ENCODE peak calls at places on chromosome X, in nine cellular contexts. T is lower lobe of right lung, D is heart left ventricle, V is neural crest cell, C is sigmoid colon, M is RWPE1, E is upper lobe of left lung, A is H9, H is GM13976. B is an unnamed sample.

GRCh38 chrX:25726539-25726938 is 411.6 kb upstream of the MAGEB18 start:
- DNase-seq in D (no peak), V (no peak), T (no peak), E (peak), A (no peak), M (no peak), C (no peak), H (no peak), B (peak)

GRCh38 chrX:51852096-51852495 is 41.3 kb upstream of the MAGED1 start:
- DNase-seq in C (no peak), T (no peak), D (no peak), V (no peak), H (no peak), M (no peak), E (no peak), A (no peak), B (no peak)

GRCh38 chrX:13464599-13465275 is 104.7 kb upstream of the EGFL6 start:
- DNase-seq in H (no peak), M (no peak), T (no peak), D (no peak), A (no peak), E (no peak), C (no peak), V (no peak), B (no peak)

GRCh38 chrX:64152857-64153256 is 52.7 kb downstream of the AMER1 start:
- DNase-seq in M (no peak), V (no peak), A (peak), C (no peak), H (no peak), E (no peak), D (no peak), T (no peak), B (no peak)

GRCh38 chrX:132615396-132616131 is 126.7 kb upstream of the MBNL3 start:
- DNase-seq in T (peak), H (peak), A (peak), V (peak), M (no peak), E (peak), C (no peak), D (no peak), B (peak)

GRCh38 chrX:38817004-38817703 is 15.9 kb downstream of the MID1IP1 start:
- DNase-seq in C (peak), D (peak), A (peak), M (no peak), E (peak), T (peak), V (no peak), H (no peak), B (no peak)

GRCh38 chrX:65127804-65128203 is 151.6 kb upstream of the ZC4H2 start:
- DNase-seq in M (no peak), T (no peak), D (no peak), H (no peak), C (no peak), E (no peak), A (no peak), V (no peak), B (no peak)

GRCh38 chrX:54920610-54921426 is at the start of gene TRO:
- DNase-seq in E (no peak), A (peak), D (no peak), C (no peak), V (peak), M (no peak), H (no peak), T (no peak), B (peak)

GRCh38 chrX:102746134-102746584 is 25.6 kb downstream of the GPRASP3 start:
- DNase-seq in E (peak), T (peak), A (peak), V (no peak), C (peak), H (peak), D (peak), M (no peak), B (peak)

GRCh38 chrX:129980540-129981206 is 1.8 kb upstream of the BCORL1 start:
- DNase-seq in V (peak), C (peak), A (peak), T (peak), E (peak), D (peak), H (peak), M (no peak), B (no peak)

GRCh38 chrX:120629667-120630537 is at the start of gene C1GALT1C1:
- DNase-seq in D (peak), H (peak), T (peak), C (peak), A (peak), M (peak), V (peak), E (peak), B (peak)

GRCh38 chrX:134244043-134244442 is 7.1 kb downstream of the CCDC160 start:
- DNase-seq in M (peak), H (no peak), T (no peak), E (no peak), C (no peak), V (no peak), A (no peak), D (no peak), B (peak)

GRCh38 chrX:16930392-16930791 is 16.1 kb upstream of the REPS2 start:
- DNase-seq in T (no peak), D (no peak), A (no peak), C (no peak), M (no peak), E (no peak), H (no peak), V (no peak), B (no peak)

GRCh38 chrX:7144126-7144525 is 3.4 kb upstream of the STS start:
- DNase-seq in M (no peak), A (no peak), C (no peak), V (no peak), H (no peak), T (no peak), E (no peak), D (no peak), B (no peak)

GRCh38 chrX:154534526-154535322 is 11.9 kb downstream of the G6PD start:
- DNase-seq in V (peak), C (peak), A (peak), D (peak), E (peak), M (peak), H (peak), T (peak), B (peak)

GRCh38 chrX:118530537-118530936 is 34.9 kb downstream of the DOCK11 start:
- DNase-seq in H (no peak), A (no peak), E (no peak), C (no peak), T (no peak), V (no peak), M (no peak), D (no peak), B (no peak)

GRCh38 chrX:40474205-40474626 is 106.6 kb upstream of the ATP6AP2 start:
- DNase-seq in D (peak), H (no peak), M (peak), C (peak), T (peak), E (peak), A (peak), V (peak), B (peak)

GRCh38 chrX:153736871-153737441 is 12.3 kb downstream of the ABCD1 start:
- DNase-seq in H (no peak), M (no peak), A (no peak), E (no peak), C (no peak), V (no peak), D (no peak), T (no peak), B (no peak)

GRCh38 chrX:3351287-3351686 is 4.8 kb upstream of the MXRA5 start:
- DNase-seq in D (no peak), C (no peak), E (no peak), H (no peak), V (no peak), T (no peak), A (no peak), M (no peak), B (no peak)

GRCh38 chrX:130109429-130110378 is 593 bp downstream of the ELF4 start:
- DNase-seq in V (no peak), C (peak), D (no peak), E (no peak), T (peak), A (no peak), H (no peak), M (no peak), B (no peak)

GRCh38 chrX:9355739-9356138 is 109.1 kb upstream of the TBL1X start:
- DNase-seq in V (no peak), M (no peak), A (no peak), E (no peak), T (no peak), D (no peak), C (no peak), H (no peak), B (no peak)

GRCh38 chrX:103831342-103831802 is 685 bp downstream of the RAB9B start:
- DNase-seq in E (no peak), M (peak), V (no peak), T (no peak), C (no peak), D (peak), A (no peak), H (peak), B (peak)

GRCh38 chrX:148672526-148672925 is 172.1 kb downstream of the AFF2 start:
- DNase-seq in M (no peak), A (no peak), D (no peak), H (no peak), C (no peak), E (no peak), T (no peak), V (no peak), B (no peak)

GRCh38 chrX:99172958-99173357 is 1237.1 kb downstream of the PCDH19 start:
- DNase-seq in H (no peak), V (no peak), M (no peak), E (no peak), D (no peak), A (peak), T (no peak), C (no peak), B (no peak)

GRCh38 chrX:56800801-56801200 is 71.8 kb downstream of the NBDY start:
- DNase-seq in T (no peak), C (no peak), H (peak), D (no peak), A (peak), M (no peak), E (peak), V (no peak), B (no peak)

GRCh38 chrX:115067812-115068211 is 50.4 kb upstream of the IL13RA2 start:
- DNase-seq in D (no peak), C (no peak), M (no peak), V (no peak), A (no peak), T (no peak), H (no peak), E (no peak), B (peak)

GRCh38 chrX:151396042-151396826 is 772 bp upstream of the VMA21 start:
- DNase-seq in E (peak), V (no peak), D (no peak), M (peak), T (peak), H (peak), C (no peak), A (no peak), B (peak)

GRCh38 chrX:116490091-116490490 is 27.3 kb upstream of the CT83 start:
- DNase-seq in T (no peak), C (no peak), M (no peak), E (no peak), H (no peak), V (no peak), A (no peak), D (no peak), B (peak)
- TF ChIP-seq CTCF in T (no peak), C (peak), M (peak), E (no peak), H (no peak), V (peak), A (peak), D (peak), B (peak)

GRCh38 chrX:5117816-5118215 is 1110.9 kb downstream of the NLGN4X start:
- DNase-seq in A (no peak), C (no peak), D (no peak), H (no peak), T (no peak), E (no peak), V (no peak), M (no peak), B (no peak)

GRCh38 chrX:5113128-5113527 is 1115.5 kb downstream of the NLGN4X start:
- DNase-seq in D (no peak), E (no peak), T (no peak), A (no peak), H (no peak), V (no peak), M (peak), C (no peak), B (peak)
- TF ChIP-seq CTCF in D (peak), E (peak), T (peak), A (peak), H (no peak), V (peak), M (peak), C (peak), B (peak)

DNA sequence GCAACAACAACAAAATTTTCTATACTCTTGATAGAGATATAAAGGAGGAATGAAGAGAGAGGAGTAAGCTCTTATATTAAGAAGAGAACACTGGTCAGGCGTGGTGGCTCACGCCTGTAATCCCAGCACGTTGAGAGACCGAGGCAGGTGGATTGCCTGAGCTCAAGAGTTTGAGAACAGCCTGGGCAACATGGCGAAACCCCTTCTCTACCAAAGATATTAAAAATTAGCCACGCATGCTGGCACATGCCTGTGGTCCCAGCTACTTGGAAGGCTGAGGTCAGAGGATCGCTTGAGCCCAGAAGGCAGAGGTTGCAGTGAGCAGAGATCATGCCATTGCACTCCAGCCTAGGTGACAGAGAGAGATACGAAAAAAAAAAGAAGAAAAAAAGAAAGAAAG is 102.4 kb downstream of the TEX11 start:
- DNase-seq in C (no peak), E (no peak), A (no peak), D (no peak), H (no peak), T (no peak), M (no peak), V (no peak), B (no peak)
- TF ChIP-seq CTCF in C (no peak), E (no peak), A (no peak), D (no peak), H (no peak), T (no peak), M (no peak), V (no peak), B (no peak)

DNA sequence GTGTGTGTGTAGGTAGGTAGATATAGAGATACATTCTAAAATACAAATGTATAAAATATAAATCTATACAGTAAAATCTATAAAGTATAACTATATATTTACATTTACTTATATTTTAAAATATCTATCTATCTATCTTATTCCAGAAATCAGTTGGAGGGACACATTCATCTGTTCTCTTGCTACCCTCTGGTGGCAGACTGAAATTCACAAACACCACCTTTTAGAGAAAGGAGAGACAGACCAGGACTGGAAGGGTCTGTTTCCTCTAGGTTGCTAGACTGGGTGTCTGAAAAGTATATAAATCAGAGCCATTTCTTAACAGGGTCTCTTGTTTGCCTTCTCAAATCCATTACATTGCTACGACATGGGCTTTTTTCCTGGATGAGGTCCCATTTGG is 343.0 kb downstream of the OPHN1 start:
- DNase-seq in H (no peak), T (no peak), M (no peak), C (no peak), A (no peak), D (no peak), E (no peak), V (no peak), B (no peak)
- TF ChIP-seq CTCF in H (no peak), T (no peak), M (no peak), C (no peak), A (peak), D (no peak), E (no peak), V (no peak), B (no peak)

GRCh38 chrX:138031715-138032114 is 465.8 kb downstream of the ZIC3 start:
- DNase-seq in D (no peak), H (no peak), M (no peak), T (no peak), E (no peak), V (no peak), A (no peak), C (no peak), B (no peak)

GRCh38 chrX:138020941-138021340 is 455.0 kb downstream of the ZIC3 start:
- DNase-seq in V (no peak), C (no peak), T (no peak), A (no peak), H (no peak), M (no peak), E (no peak), D (no peak), B (no peak)

DNA sequence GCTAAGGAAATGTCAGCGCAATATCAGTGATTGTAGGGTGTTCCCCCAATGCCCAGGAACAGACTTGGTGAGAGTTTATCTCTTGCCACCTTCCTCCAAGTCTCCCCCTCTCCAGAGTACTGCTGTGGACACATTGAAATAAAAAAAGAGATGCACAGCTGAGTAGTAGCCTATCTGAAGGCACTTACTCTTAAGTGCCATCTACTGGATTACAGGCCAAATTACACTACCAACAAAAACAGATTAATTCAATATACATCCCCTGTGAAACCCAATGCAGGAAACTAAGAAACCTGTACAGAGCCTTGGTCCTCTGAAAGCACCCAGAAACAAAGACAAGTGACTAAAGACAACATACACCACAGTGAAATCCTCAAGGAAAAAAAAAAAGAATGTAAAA is 460.3 kb downstream of the ZIC3 start:
- DNase-seq in T (no peak), D (no peak), C (no peak), E (no peak), V (no peak), M (no peak), A (no peak), H (peak), B (peak)
- TF ChIP-seq CTCF in T (no peak), D (peak), C (no peak), E (no peak), V (peak), M (no peak), A (peak), H (peak), B (peak)

DNA sequence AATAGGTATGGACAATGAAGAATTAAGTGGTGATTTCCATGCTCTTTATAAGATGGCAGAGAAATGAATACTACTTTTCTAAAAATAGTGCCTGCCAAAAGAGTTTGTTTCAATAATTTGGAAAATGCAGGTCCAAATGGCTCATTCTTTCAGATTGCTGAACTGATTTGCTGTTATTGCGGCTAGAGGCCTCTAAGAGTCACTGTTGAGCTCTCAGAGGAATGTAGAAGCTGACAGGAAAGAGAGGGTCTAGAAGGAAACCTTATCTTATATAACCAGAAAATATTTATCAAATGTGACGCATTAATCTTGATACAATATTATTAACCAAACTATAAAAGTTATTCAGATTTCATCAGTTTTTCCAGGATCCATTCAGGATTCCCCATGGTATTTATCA is 65.7 kb upstream of the PAGE1 start:
- DNase-seq in D (no peak), H (peak), V (no peak), A (no peak), M (no peak), E (no peak), T (no peak), C (no peak), B (no peak)
- TF ChIP-seq CTCF in D (peak), H (peak), V (peak), A (peak), M (peak), E (peak), T (peak), C (peak), B (peak)

GRCh38 chrX:70605352-70605751 is 160.7 kb downstream of the DLG3 start:
- DNase-seq in T (no peak), V (no peak), E (no peak), A (no peak), M (no peak), H (no peak), D (no peak), C (no peak), B (no peak)
- TF ChIP-seq CTCF in T (no peak), V (no peak), E (no peak), A (no peak), M (no peak), H (no peak), D (no peak), C (no peak), B (no peak)

GRCh38 chrX:33434256-33435092 is 223.1 kb upstream of the DMD start:
- DNase-seq in M (peak), C (peak), E (peak), A (peak), V (peak), H (peak), D (no peak), T (no peak), B (peak)
- TF ChIP-seq CTCF in M (peak), C (peak), E (peak), A (peak), V (peak), H (peak), D (peak), T (peak), B (peak)

B was measured in astrocyte of the spinal cord.